ENCODE peak calls at places on chromosomes 1 and 21, in five cellular contexts. C is osteocyte; U is activated CD8-positive, alpha-beta T cell treated with anti-CD3 and anti-CD28 coated beads for 36 hours; N is MM.1S; I is neural crest cell. Q is an unnamed sample.

GRCh38 chr1:89980605-89981004 is 14.3 kb upstream of the ZNF326 start:
- DNase-seq in C (no peak), U (no peak), N (no peak), I (no peak), Q (no peak)

GRCh38 chr1:208047975-208048374 is 137.1 kb upstream of the CD34 start:
- DNase-seq in C (no peak), U (no peak), N (no peak), I (no peak), Q (no peak)

GRCh38 chr1:47231314-47232186 is 475 bp downstream of the TAL1 start:
- DNase-seq in C (no peak), U (peak), N (no peak), I (peak), Q (no peak)

GRCh38 chr1:109628540-109629321 is 9.1 kb downstream of the AMPD2 start:
- DNase-seq in C (no peak), U (no peak), N (no peak), I (no peak), Q (no peak)

GRCh38 chr1:240524356-240525071 is 87.4 kb downstream of the GREM2 start:
- DNase-seq in C (no peak), U (no peak), N (no peak), I (no peak), Q (no peak)

GRCh38 chr21:44897326-44898010 is 23.2 kb downstream of the ITGB2 start:
- DNase-seq in C (no peak), U (no peak), N (no peak), I (no peak), Q (no peak)

GRCh38 chr1:119544165-119544762 is 37.3 kb downstream of the HSD3B1 start:
- DNase-seq in C (no peak), U (peak), N (no peak), I (no peak), Q (no peak)

GRCh38 chr21:42252778-42253340 is 33.9 kb downstream of the ABCG1 start:
- DNase-seq in C (no peak), U (no peak), N (no peak), I (no peak), Q (no peak)

GRCh38 chr1:26921126-26921461 is 449 bp upstream of the NUDC start:
- DNase-seq in C (no peak), U (no peak), N (no peak), I (no peak), Q (no peak)

GRCh38 chr1:77279929-77280328 is 1.9 kb upstream of the AK5 start:
- DNase-seq in C (no peak), U (no peak), N (no peak), I (no peak), Q (no peak)

GRCh38 chr1:54882483-54882882 is 4.5 kb downstream of the DHCR24 start:
- DNase-seq in C (no peak), U (no peak), N (no peak), I (no peak), Q (no peak)

GRCh38 chr1:153957744-153958110 is 685 bp downstream of the CRTC2 start:
- DNase-seq in C (no peak), U (peak), N (peak), I (no peak), Q (no peak)

DNA sequence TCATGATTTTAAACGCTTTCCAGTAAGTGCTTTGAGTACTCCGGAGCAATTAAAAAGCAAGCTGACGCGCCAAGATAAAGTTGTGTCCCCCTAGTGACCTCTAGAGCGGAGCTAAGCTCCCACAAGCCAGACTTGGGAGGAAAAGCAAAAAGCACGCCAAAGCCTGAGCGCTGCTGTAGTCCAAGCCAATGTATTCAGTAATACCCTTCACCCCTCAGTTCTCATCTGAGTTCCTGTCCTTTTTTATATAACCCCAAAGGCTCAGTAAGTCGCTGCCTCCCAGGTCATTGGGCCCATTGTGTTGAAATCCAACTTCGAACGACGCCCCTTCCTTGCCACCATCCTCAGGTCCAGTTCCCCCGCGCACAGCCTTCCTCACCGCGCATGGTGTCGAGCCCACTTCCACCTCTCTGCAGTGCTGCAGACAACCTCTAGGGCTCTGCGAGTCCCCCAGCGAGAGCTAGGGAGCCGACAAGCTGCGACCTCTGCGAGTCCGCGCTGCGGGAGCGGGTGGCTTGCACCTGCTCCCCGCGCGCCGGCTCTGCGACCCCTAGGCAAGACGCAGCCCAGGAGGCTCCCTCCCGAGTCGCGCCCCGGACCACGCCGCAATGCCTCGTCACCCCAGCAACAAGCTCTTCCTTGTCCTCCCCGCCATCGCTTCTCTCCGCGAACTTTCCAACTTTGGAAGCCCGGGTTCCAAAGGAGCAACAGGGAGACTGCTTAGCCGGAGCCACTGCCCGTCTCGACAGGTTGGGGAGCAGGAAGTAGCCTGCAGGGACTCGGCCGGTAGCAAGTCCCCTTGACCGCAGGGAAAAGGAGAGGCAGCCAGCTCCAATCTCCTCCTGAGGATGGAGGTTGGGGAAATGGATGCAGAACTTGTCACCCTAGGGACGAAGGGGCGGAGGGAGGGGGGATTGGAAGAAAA is 3.8 kb upstream of the SLC44A5 start:
- DNase-seq in C (peak), U (peak), N (peak), I (peak), Q (no peak)
- TF ChIP-seq CTCF in C (peak), U (peak), N (peak), I (peak), Q (no peak)

GRCh38 chr1:88595355-88595754 is 88.7 kb upstream of the PKN2 start:
- DNase-seq in C (no peak), U (peak), N (peak), I (no peak), Q (no peak)
- TF ChIP-seq CTCF in C (no peak), U (peak), N (peak), I (peak), Q (no peak)

GRCh38 chr1:215076312-215076711 is 6.2 kb upstream of the KCNK2 start:
- DNase-seq in C (no peak), U (peak), N (peak), I (no peak), Q (no peak)
- TF ChIP-seq CTCF in C (peak), U (no peak), N (peak), I (no peak), Q (no peak)

GRCh38 chr1:155910621-155911121 is 478 bp downstream of the RIT1 start:
- DNase-seq in C (no peak), U (peak), N (no peak), I (peak), Q (no peak)
- TF ChIP-seq CTCF in C (peak), U (no peak), N (no peak), I (no peak), Q (no peak)

GRCh38 chr1:237492359-237492758 is 398.4 kb downstream of the ZP4 start:
- DNase-seq in C (no peak), U (no peak), N (no peak), I (no peak), Q (no peak)
- TF ChIP-seq CTCF in C (no peak), U (no peak), N (peak), I (peak), Q (no peak)

DNA sequence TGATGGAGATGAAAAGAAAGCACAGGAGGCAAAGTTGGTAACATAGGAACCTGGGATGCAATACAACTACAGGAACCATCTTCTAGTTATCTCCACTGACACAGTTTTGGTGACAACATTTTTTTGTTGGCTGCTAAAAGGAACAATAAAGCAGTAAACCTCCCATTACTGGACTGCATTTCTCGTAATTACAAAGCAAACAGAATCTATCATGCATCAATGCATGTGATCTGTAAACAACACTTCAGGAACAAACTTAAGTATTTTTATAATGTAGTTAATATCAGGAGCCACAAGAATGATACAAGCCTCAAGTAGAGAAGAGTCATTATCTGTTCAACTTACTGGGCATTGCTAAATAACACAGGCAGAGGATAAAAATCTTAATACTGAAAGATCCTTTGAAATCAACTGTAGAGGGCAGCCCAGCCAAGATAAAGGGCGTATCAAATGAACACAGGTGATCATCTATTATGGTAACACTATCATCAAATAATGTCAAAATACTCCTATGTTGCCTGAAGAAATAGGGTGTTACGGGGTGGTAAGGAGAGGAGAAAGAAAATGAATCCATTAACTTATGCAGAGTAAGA is 193.3 kb downstream of the EIF4G3 start:
- DNase-seq in C (no peak), U (no peak), N (no peak), I (no peak), Q (no peak)
- TF ChIP-seq CTCF in C (no peak), U (no peak), N (no peak), I (no peak), Q (no peak)

GRCh38 chr1:107750364-107750959 is 214.5 kb downstream of the VAV3 start:
- DNase-seq in C (no peak), U (peak), N (peak), I (peak), Q (peak)

DNA sequence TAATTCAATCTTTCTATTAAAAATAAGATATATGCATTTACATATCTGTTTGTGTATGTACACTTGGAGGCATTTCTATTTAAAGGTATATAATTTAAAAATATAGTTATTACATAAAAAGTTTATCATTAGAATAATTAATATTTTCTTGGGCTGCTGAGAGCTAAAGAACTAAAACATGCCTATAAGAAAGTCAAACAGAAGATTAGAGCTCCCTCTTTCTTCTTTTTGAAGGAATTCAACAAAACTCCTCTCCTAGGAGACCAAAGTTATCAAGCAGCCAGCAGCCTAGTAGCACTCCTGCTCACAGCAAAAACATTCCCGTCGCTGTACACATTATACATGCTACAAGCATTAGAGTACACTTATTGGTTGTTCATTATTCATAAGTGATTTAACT is 216.5 kb downstream of the VAV3 start:
- DNase-seq in C (no peak), U (no peak), N (peak), I (no peak), Q (no peak)
- TF ChIP-seq CTCF in C (peak), U (no peak), N (peak), I (peak), Q (no peak)

GRCh38 chr1:203281033-203281432 is 24.3 kb upstream of the BTG2 start:
- DNase-seq in C (no peak), U (no peak), N (no peak), I (no peak), Q (no peak)
- TF ChIP-seq CTCF in C (peak), U (no peak), N (no peak), I (peak), Q (no peak)

GRCh38 chr1:244158039-244158438 is 107.0 kb downstream of the ZBTB18 start:
- DNase-seq in C (no peak), U (no peak), N (no peak), I (no peak), Q (no peak)

GRCh38 chr1:244155661-244156060 is 104.6 kb downstream of the ZBTB18 start:
- DNase-seq in C (no peak), U (no peak), N (no peak), I (no peak), Q (no peak)

GRCh38 chr1:244151558-244151957 is 100.5 kb downstream of the ZBTB18 start:
- DNase-seq in C (no peak), U (no peak), N (no peak), I (no peak), Q (no peak)

GRCh38 chr1:244154882-244155531 is 103.9 kb downstream of the ZBTB18 start:
- DNase-seq in C (peak), U (no peak), N (no peak), I (peak), Q (no peak)

DNA sequence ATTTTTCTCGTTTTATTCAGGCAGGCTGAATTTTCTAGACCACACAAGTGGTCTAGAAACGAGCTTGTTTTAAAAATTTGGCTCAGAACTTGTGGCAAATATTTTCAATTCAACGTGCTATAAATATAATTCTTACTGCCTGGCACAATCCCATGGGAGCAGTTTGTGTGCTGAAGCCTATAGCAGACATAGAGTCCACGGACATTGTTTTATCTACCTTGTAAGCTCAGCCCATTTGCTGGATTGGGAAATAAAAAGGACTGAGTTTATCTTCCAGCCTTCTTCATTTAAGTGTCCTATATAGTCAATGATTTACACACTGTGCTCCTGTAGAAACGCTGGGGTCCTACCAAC is 103.4 kb downstream of the ZBTB18 start:
- DNase-seq in C (no peak), U (no peak), N (no peak), I (no peak), Q (no peak)
- TF ChIP-seq CTCF in C (no peak), U (no peak), N (no peak), I (no peak), Q (no peak)